ENCODE peak calls at places on chromosomes 6 and 20, in eight cellular contexts. S is NCI-H748 treated with DMSO at 0.1 percent for 48 hours, Y is neural crest cell, X is iris pigment epithelial cell, M is KG1, N is EH, G is AG08396, T is H9. L is an unnamed sample.

GRCh38 chr6:162377735-162378134 is 349.8 kb downstream of the PRKN start:
- DNase-seq in S (no peak), Y (no peak), X (peak; percentile 41), M (no peak), N (no peak), G (no peak), T (no peak), L (peak; percentile 39)

GRCh38 chr6:122995930-122996796 is at the start of gene CLVS2:
- DNase-seq in S (peak; percentile 33), Y (peak; percentile 38), X (peak; percentile 30), M (no peak), N (no peak), G (peak; percentile 6), T (peak; percentile 78), L (peak; percentile 72)

GRCh38 chr6:75484535-75484934 is 9.1 kb downstream of the FILIP1 start:
- DNase-seq in S (no peak), Y (no peak), X (no peak), M (no peak), N (no peak), G (no peak), T (no peak), L (no peak)

GRCh38 chr6:149032318-149032598 is 285.3 kb upstream of the TAB2 start:
- DNase-seq in S (no peak), Y (no peak), X (no peak), M (no peak), N (no peak), G (no peak), T (no peak), L (no peak)

GRCh38 chr6:52635049-52635577 is 35.8 kb upstream of the TMEM14A start:
- DNase-seq in S (no peak), Y (no peak), X (peak; percentile 61), M (no peak), N (no peak), G (no peak), T (no peak), L (no peak)

GRCh38 chr20:57208198-57208597 is 58.2 kb downstream of the BMP7 start:
- DNase-seq in S (no peak), Y (no peak), X (no peak), M (no peak), N (peak; percentile 7), G (no peak), T (no peak), L (no peak)

GRCh38 chr20:63873477-63873971 is 8.5 kb downstream of the TPD52L2 start:
- DNase-seq in S (no peak), Y (no peak), X (peak; percentile 94), M (peak; percentile 49), N (peak; percentile 77), G (no peak), T (no peak), L (peak; percentile 53)

GRCh38 chr6:134774244-134774643 is 175.7 kb downstream of the ALDH8A1 start:
- DNase-seq in S (no peak), Y (no peak), X (peak; percentile 85), M (no peak), N (peak; percentile 68), G (peak; percentile 11), T (no peak), L (peak; percentile 18)

GRCh38 chr6:143060354-143060805 is 309 bp upstream of the AIG1 start:
- DNase-seq in S (no peak), Y (peak; percentile 65), X (peak; percentile 86), M (peak; percentile 64), N (peak; percentile 86), G (peak; percentile 82), T (peak; percentile 88), L (peak; percentile 87)

GRCh38 chr6:41642090-41642959 is 4.1 kb downstream of the MDFI start:
- DNase-seq in S (no peak), Y (no peak), X (no peak), M (no peak), N (no peak), G (no peak), T (no peak), L (no peak)

GRCh38 chr6:26521485-26522391 is 16.4 kb upstream of the HMGN4 start:
- DNase-seq in S (peak; percentile 74), Y (peak; percentile 64), X (peak; percentile 81), M (peak; percentile 25), N (peak; percentile 82), G (peak; percentile 81), T (peak; percentile 87), L (peak; percentile 83)

GRCh38 chr6:32741203-32741960 is at the start of gene HLA-DQA2:
- DNase-seq in S (no peak), Y (no peak), X (no peak), M (no peak), N (no peak), G (no peak), T (no peak), L (no peak)

GRCh38 chr6:51678905-51679620 is 408.4 kb downstream of the PKHD1 start:
- DNase-seq in S (no peak), Y (no peak), X (no peak), M (no peak), N (no peak), G (no peak), T (no peak), L (no peak)

GRCh38 chr20:56429496-56429895 is 17.4 kb downstream of the CASS4 start:
- DNase-seq in S (no peak), Y (no peak), X (peak; percentile 90), M (no peak), N (peak; percentile 83), G (peak; percentile 57), T (no peak), L (peak; percentile 52)

GRCh38 chr20:39752235-39752876 is 790.2 kb downstream of the DHX35 start:
- DNase-seq in S (no peak), Y (no peak), X (no peak), M (no peak), N (no peak), G (no peak), T (no peak), L (no peak)

GRCh38 chr6:19837511-19838441 is 606 bp downstream of the ID4 start:
- DNase-seq in S (no peak), Y (peak; percentile 36), X (peak; percentile 40), M (no peak), N (peak; percentile 57), G (peak; percentile 58), T (peak; percentile 55), L (peak; percentile 61)

GRCh38 chr6:132445201-132445951 is 44.1 kb upstream of the MOXD1 start:
- DNase-seq in S (no peak), Y (no peak), X (peak; percentile 89), M (no peak), N (peak; percentile 95), G (peak; percentile 58), T (no peak), L (peak; percentile 72)

GRCh38 chr6:145139451-145139850 is 595.9 kb downstream of the EPM2A start:
- DNase-seq in S (no peak), Y (no peak), X (peak; percentile 33), M (no peak), N (peak; percentile 9), G (peak; percentile 9), T (no peak), L (peak; percentile 36)

GRCh38 chr6:124524821-124525220 is 437.4 kb upstream of the RNF217 start:
- DNase-seq in S (no peak), Y (no peak), X (no peak), M (no peak), N (no peak), G (no peak), T (no peak), L (no peak)

GRCh38 chr6:84910881-84911607 is 146.6 kb upstream of the TBX18 start:
- DNase-seq in S (no peak), Y (no peak), X (no peak), M (no peak), N (no peak), G (no peak), T (no peak), L (no peak)

GRCh38 chr6:44662461-44663121 is 275.1 kb downstream of the CDC5L start:
- DNase-seq in S (no peak), Y (no peak), X (peak; percentile 79), M (no peak), N (peak; percentile 84), G (no peak), T (peak; percentile 85), L (no peak)

GRCh38 chr6:131159578-131159977 is 24.3 kb downstream of the AKAP7 start:
- DNase-seq in S (no peak), Y (no peak), X (peak; percentile 76), M (no peak), N (peak; percentile 83), G (peak; percentile 30), T (no peak), L (peak; percentile 64)

GRCh38 chr20:24357169-24357568 is 112.3 kb upstream of the SYNDIG1 start:
- DNase-seq in S (no peak), Y (no peak), X (no peak), M (no peak), N (no peak), G (no peak), T (no peak), L (no peak)

GRCh38 chr20:43548273-43548880 is 10.4 kb upstream of the SGK2 start:
- DNase-seq in S (no peak), Y (no peak), X (no peak), M (no peak), N (no peak), G (no peak), T (no peak), L (no peak)

GRCh38 chr6:29989211-29989610 is 46.9 kb downstream of the HLA-A start:
- DNase-seq in S (no peak), Y (no peak), X (no peak), M (no peak), N (peak; percentile 44), G (no peak), T (no peak), L (no peak)

GRCh38 chr6:5089821-5090449 is 4.8 kb downstream of the PPP1R3G start:
- DNase-seq in S (no peak), Y (no peak), X (no peak), M (no peak), N (no peak), G (no peak), T (no peak), L (no peak)

GRCh38 chr6:32046450-32047083 is 8.4 kb downstream of the CYP21A2 start:
- DNase-seq in S (no peak), Y (no peak), X (peak; percentile 12), M (no peak), N (peak; percentile 43), G (peak; percentile 50), T (peak; percentile 56), L (peak; percentile 57)

GRCh38 chr6:35581633-35582032 is 68.9 kb upstream of the TULP1 start:
- DNase-seq in S (no peak), Y (no peak), X (peak; percentile 73), M (no peak), N (no peak), G (no peak), T (no peak), L (no peak)

GRCh38 chr6:148374040-148374439 is 31.4 kb downstream of the SASH1 start:
- DNase-seq in S (no peak), Y (no peak), X (no peak), M (no peak), N (peak; percentile 38), G (no peak), T (no peak), L (no peak)

GRCh38 chr20:45972500-45973183 is 639 bp upstream of the ZNF335 start:
- DNase-seq in S (peak; percentile 82), Y (no peak), X (peak; percentile 97), M (no peak), N (peak; percentile 95), G (peak; percentile 99), T (no peak), L (peak; percentile 99)

GRCh38 chr6:55925292-55925691 is 49.9 kb upstream of the BMP5 start:
- DNase-seq in S (no peak), Y (no peak), X (peak; percentile 94), M (no peak), N (peak; percentile 58), G (peak; percentile 62), T (no peak), L (peak; percentile 25)

GRCh38 chr6:67210450-67210849 is 1424.6 kb upstream of the ADGRB3 start:
- DNase-seq in S (no peak), Y (no peak), X (peak; percentile 79), M (no peak), N (no peak), G (no peak), T (no peak), L (no peak)

GRCh38 chr20:24451992-24452391 is 17.4 kb upstream of the SYNDIG1 start:
- DNase-seq in S (no peak), Y (no peak), X (no peak), M (no peak), N (no peak), G (no peak), T (no peak), L (no peak)

GRCh38 chr6:46042355-46042999 is 26.8 kb upstream of the CLIC5 start:
- DNase-seq in S (peak; percentile 86), Y (no peak), X (peak; percentile 52), M (no peak), N (peak; percentile 47), G (peak; percentile 25), T (peak; percentile 50), L (peak; percentile 55)

L was measured in AG20443.